ENCODE peak calls at places on chromosomes 4 and X, in seven cellular contexts. J is IMR-90, H is neuronal stem cell, T is H9, D is mesendoderm, Y is mesenchymal stem cell, N is H1. B is an unnamed sample.
A peak's percentile ranks its signal among the peaks of the same experiment; 100 is the strongest.

GRCh38 chr4:60396680-60397079 is 803.4 kb upstream of the ADGRL3 start:
- DNase-seq in N (no peak), Y (no peak), D (no peak), H (no peak), T (no peak), J (no peak), B (no peak)

GRCh38 chr4:6869944-6870343 is 39.7 kb upstream of the TBC1D14 start:
- DNase-seq in J (no peak), Y (no peak), N (no peak), H (no peak), T (no peak), D (no peak), B (no peak)

GRCh38 chr4:3520796-3521600 is 11.2 kb downstream of the LRPAP1 start:
- DNase-seq in D (no peak), N (no peak), J (no peak), Y (no peak), H (no peak), T (no peak), B (no peak)

GRCh38 chr4:155875878-155876277 is 9.8 kb upstream of the ASIC5 start:
- DNase-seq in N (no peak), D (no peak), J (no peak), Y (no peak), H (no peak), T (no peak), B (no peak)

GRCh38 chr4:155207534-155208257 is 740 bp upstream of the NPY2R start:
- DNase-seq in H (peak; percentile 58), Y (no peak), T (peak; percentile 77), J (no peak), D (peak; percentile 90), N (peak; percentile 19), B (no peak)

GRCh38 chrX:64204701-64205440 is 637 bp downstream of the AMER1 start:
- DNase-seq in T (peak; percentile 36), D (peak; percentile 52), Y (peak; percentile 42), N (no peak), J (peak; percentile 19), H (no peak), B (no peak)

GRCh38 chrX:19805054-19805690 is 82.2 kb downstream of the SH3KBP1 start:
- DNase-seq in T (no peak), H (no peak), Y (no peak), N (no peak), J (no peak), D (no peak), B (no peak)

GRCh38 chr4:180356766-180357165 is 1886.4 kb upstream of the TENM3 start:
- DNase-seq in T (no peak), D (no peak), J (no peak), H (no peak), N (no peak), Y (no peak), B (no peak)

GRCh38 chr4:94701606-94702300 is 56.0 kb upstream of the BMPR1B start:
- DNase-seq in H (no peak), N (no peak), T (no peak), D (no peak), J (no peak), Y (no peak), B (no peak)

GRCh38 chr4:155539746-155540145 is 126.9 kb upstream of the GUCY1A1 start:
- DNase-seq in Y (peak; percentile 48), H (no peak), N (no peak), T (no peak), J (peak; percentile 55), D (no peak), B (no peak)

GRCh38 chr4:175536852-175537453 is 275.1 kb downstream of the GPM6A start:
- DNase-seq in D (peak; percentile 82), T (no peak), N (peak; percentile 5), Y (peak; percentile 68), H (peak; percentile 42), J (peak; percentile 62), B (peak; percentile 94)

GRCh38 chr4:87406462-87406861 is 15.5 kb upstream of the HSD17B11 start:
- DNase-seq in D (no peak), Y (no peak), J (no peak), T (no peak), H (no peak), N (no peak), B (no peak)

GRCh38 chr4:16253127-16253960 is 27.1 kb upstream of the TAPT1 start:
- DNase-seq in Y (peak; percentile 59), D (no peak), T (no peak), N (no peak), H (no peak), J (peak; percentile 88), B (no peak)

GRCh38 chrX:11532291-11533075 is 133.2 kb downstream of the ARHGAP6 start:
- DNase-seq in T (peak; percentile 39), H (no peak), J (peak; percentile 9), D (peak; percentile 51), N (no peak), Y (peak; percentile 64), B (peak; percentile 29)

GRCh38 chr4:109079731-109080130 is 222.7 kb downstream of the COL25A1 start:
- DNase-seq in H (no peak), T (no peak), Y (peak; percentile 88), D (peak; percentile 3), N (no peak), J (peak; percentile 77), B (no peak)

GRCh38 chrX:117376460-117376859 is 740.1 kb downstream of the KLHL13 start:
- DNase-seq in N (no peak), H (no peak), T (no peak), Y (no peak), J (no peak), D (no peak), B (peak; percentile 78)

GRCh38 chr4:155512812-155513211 is 136.0 kb upstream of the MAP9 start:
- DNase-seq in J (no peak), D (no peak), N (no peak), T (no peak), H (no peak), Y (no peak), B (no peak)

GRCh38 chr4:87911252-87911774 is 64.2 kb upstream of the SPP1 start:
- DNase-seq in D (no peak), Y (peak; percentile 45), H (no peak), N (no peak), J (no peak), T (no peak), B (no peak)

GRCh38 chr4:169438057-169438480 is 167.3 kb upstream of the SH3RF1 start:
- DNase-seq in T (no peak), Y (no peak), J (no peak), H (no peak), D (no peak), N (no peak), B (no peak)

GRCh38 chrX:20378291-20378920 is 111.7 kb upstream of the RPS6KA3 start:
- DNase-seq in T (no peak), Y (peak; percentile 7), H (no peak), N (no peak), J (peak; percentile 31), D (no peak), B (no peak)

GRCh38 chr4:126427781-126428360 is 1113.1 kb downstream of the FAT4 start:
- DNase-seq in T (no peak), Y (no peak), J (no peak), N (no peak), D (no peak), H (no peak), B (no peak)

DNA sequence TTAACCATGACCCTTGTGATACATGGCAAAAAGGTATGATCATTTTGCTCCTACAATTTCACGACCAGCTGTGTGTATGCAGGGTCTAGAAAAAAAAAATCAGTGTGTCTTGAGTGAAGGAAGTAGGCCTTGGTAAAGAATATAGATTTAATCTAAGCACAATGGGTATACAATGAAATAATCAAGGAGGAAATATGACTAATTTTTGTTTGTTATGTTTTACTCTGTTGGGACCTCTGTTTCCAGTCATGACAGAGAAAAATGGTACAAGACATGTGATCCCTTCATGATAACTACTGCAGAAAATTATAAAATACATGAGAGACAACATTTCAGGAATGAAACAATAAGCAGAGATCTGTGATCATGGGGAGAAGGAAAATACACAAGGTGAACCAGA is 835.5 kb downstream of the PDHA2 start:
- DNase-seq in H (no peak), D (no peak), N (no peak), J (no peak), Y (peak; percentile 2), T (no peak), B (no peak)
- H2BK5ac ChIP-seq in H (no peak overlapping the region), D (no peak overlapping the region), N (no peak overlapping the region), J (no peak overlapping the region), Y (no peak overlapping the region), T (no peak overlapping the region), B (no peak overlapping the region)

GRCh38 chrX:152405561-152405960 is 45.6 kb downstream of the GABRA3 start:
- DNase-seq in T (peak; percentile 23), N (no peak), D (peak; percentile 61), J (no peak), H (no peak), Y (no peak), B (no peak)

GRCh38 chrX:152399395-152399794 is 51.7 kb downstream of the GABRA3 start:
- DNase-seq in N (no peak), J (no peak), T (no peak), Y (no peak), D (no peak), H (no peak), B (no peak)

DNA sequence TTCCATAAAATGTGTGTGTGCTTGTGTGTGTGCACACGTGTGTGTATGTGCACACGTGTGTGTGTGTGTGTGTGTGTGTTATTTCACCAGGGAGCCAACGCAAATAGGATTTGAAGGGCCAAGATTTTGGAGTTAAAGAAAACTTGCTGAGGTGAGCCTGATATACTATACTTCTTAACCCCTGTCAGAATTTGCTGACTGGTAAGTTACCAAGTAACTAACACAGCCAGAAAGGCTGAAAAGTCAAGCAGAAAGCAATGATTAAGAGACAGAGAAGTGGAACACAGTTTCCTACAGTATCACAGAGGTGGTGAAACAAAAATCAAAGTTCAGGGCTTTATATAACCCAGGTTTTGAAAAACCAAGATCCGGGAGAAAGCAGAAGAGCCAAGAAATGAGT is 47.6 kb downstream of the GABRA3 start:
- DNase-seq in T (no peak), J (no peak), D (no peak), H (no peak), N (no peak), Y (no peak), B (no peak)
- H4K8ac ChIP-seq in T (no peak overlapping the region), J (no peak overlapping the region), D (no peak overlapping the region), H (no peak overlapping the region), N (no peak overlapping the region), Y (no peak overlapping the region), B (no peak overlapping the region)

GRCh38 chrX:38850807-38851533 is 49.7 kb downstream of the MID1IP1 start:
- DNase-seq in N (no peak), J (no peak), D (no peak), H (no peak), T (no peak), Y (no peak), B (no peak)

GRCh38 chrX:38847206-38847902 is 46.1 kb downstream of the MID1IP1 start:
- DNase-seq in Y (no peak), J (no peak), T (no peak), D (no peak), N (no peak), H (no peak), B (no peak)

GRCh38 chrX:38845426-38845825 is 44.2 kb downstream of the MID1IP1 start:
- DNase-seq in N (no peak), J (no peak), D (no peak), Y (no peak), T (no peak), H (no peak), B (no peak)

GRCh38 chrX:38847903-38848230 is 46.6 kb downstream of the MID1IP1 start:
- DNase-seq in H (no peak), D (no peak), Y (no peak), J (no peak), N (no peak), T (no peak), B (no peak)
- H2BK120ac ChIP-seq in H (no peak overlapping the region), D (no peak overlapping the region), Y (no peak overlapping the region), J (no peak overlapping the region), N (no peak overlapping the region), T (no peak overlapping the region), B (no peak overlapping the region)

GRCh38 chr4:89598602-89599001 is 238.4 kb downstream of the SNCA start:
- DNase-seq in J (peak; percentile 17), N (no peak), H (no peak), Y (peak; percentile 21), T (no peak), D (peak; percentile 48), B (no peak)

GRCh38 chr4:89599026-89599425 is 237.9 kb downstream of the SNCA start:
- DNase-seq in N (no peak), D (no peak), H (no peak), T (no peak), Y (no peak), J (no peak), B (no peak)
- H2BK5ac ChIP-seq in N (no peak overlapping the region), D (no peak overlapping the region), H (no peak overlapping the region), T (no peak overlapping the region), Y (no peak overlapping the region), J (no peak overlapping the region), B (no peak overlapping the region)

B was measured in trophoblast cell.